ENCODE peak calls at places on chromosomes 5 and 9, in four cellular contexts. U is GM12878, O is HepG2, C is K562. T is an unnamed sample.

GRCh38 chr5:27191786-27192505 is 153.6 kb upstream of the CDH9 start:
- DNase-seq in C (no peak), U (no peak), O (no peak), T (no peak)

GRCh38 chr5:136729901-136730355 is 364.6 kb upstream of the TRPC7 start:
- DNase-seq in C (no peak), O (no peak), U (no peak), T (peak)

GRCh38 chr9:18348086-18348485 is 125.9 kb upstream of the ADAMTSL1 start:
- DNase-seq in C (no peak), O (no peak), U (no peak), T (no peak)

GRCh38 chr5:107771926-107772325 is 101.2 kb upstream of the EFNA5 start:
- DNase-seq in C (no peak), U (no peak), O (no peak), T (no peak)

GRCh38 chr5:13976867-13977479 is 32.5 kb upstream of the DNAH5 start:
- DNase-seq in C (peak), O (peak), U (no peak), T (peak)

GRCh38 chr9:35579130-35579529 is 25.9 kb upstream of the TESK1 start:
- DNase-seq in C (no peak), U (peak), O (no peak), T (no peak)

GRCh38 chr5:149550608-149551226 is 522 bp downstream of the CSNK1A1 start:
- DNase-seq in O (no peak), C (peak), U (no peak), T (peak)

GRCh38 chr5:160640417-160640816 is 211.6 kb downstream of the ATP10B start:
- DNase-seq in C (no peak), U (no peak), O (no peak), T (no peak)

GRCh38 chr9:133163559-133164208 is at the start of gene GBGT1:
- DNase-seq in C (peak), U (no peak), O (no peak), T (peak)

GRCh38 chr9:20507431-20507830 is 114.9 kb downstream of the MLLT3 start:
- DNase-seq in U (no peak), C (no peak), O (no peak), T (no peak)

GRCh38 chr9:121774715-121775613 is 123.5 kb downstream of the DAB2IP start:
- DNase-seq in C (no peak), U (no peak), O (no peak), T (no peak)

GRCh38 chr9:70411930-70412677 is 2.4 kb downstream of the KLF9 start:
- DNase-seq in O (peak), C (peak), U (peak), T (peak)

GRCh38 chr5:53399921-53400697 is 80.3 kb upstream of the FST start:
- DNase-seq in O (no peak), C (no peak), U (no peak), T (no peak)

GRCh38 chr9:19294219-19294618 is 63.7 kb downstream of the DENND4C start:
- DNase-seq in C (no peak), U (no peak), O (no peak), T (no peak)

GRCh38 chr5:87029951-87030350 is 237.7 kb upstream of the RASA1 start:
- DNase-seq in C (no peak), U (no peak), O (no peak), T (no peak)

GRCh38 chr5:158056426-158056825 is 197.5 kb upstream of the CLINT1 start:
- DNase-seq in C (no peak), O (no peak), U (no peak), T (no peak)

GRCh38 chr5:171295299-171295698 is 13.7 kb upstream of the TLX3 start:
- DNase-seq in C (no peak), U (no peak), O (no peak), T (no peak)

GRCh38 chr5:126098330-126099017 is 324.7 kb upstream of the GRAMD2B start:
- DNase-seq in U (no peak), O (no peak), C (no peak), T (peak)

GRCh38 chr5:39757121-39757520 is 332.3 kb upstream of the DAB2 start:
- DNase-seq in C (no peak), O (no peak), U (no peak), T (no peak)

GRCh38 chr9:2787065-2787464 is 56.8 kb downstream of the PUM3 start:
- DNase-seq in O (no peak), C (no peak), U (no peak), T (no peak)

GRCh38 chr9:126347911-126348760 is 21.5 kb downstream of the MVB12B start:
- DNase-seq in C (no peak), O (no peak), U (no peak), T (no peak)

GRCh38 chr5:45437746-45438145 is 258.4 kb downstream of the HCN1 start:
- DNase-seq in U (no peak), O (no peak), C (no peak), T (no peak)

GRCh38 chr5:150631326-150631701 is 9.1 kb upstream of the SYNPO start:
- DNase-seq in U (no peak), C (no peak), O (no peak), T (no peak)

GRCh38 chr5:35674049-35674448 is 56.4 kb downstream of the SPEF2 start:
- DNase-seq in O (no peak), U (no peak), C (no peak), T (no peak)

GRCh38 chr5:168104811-168105481 is 186.5 kb upstream of the WWC1 start:
- DNase-seq in C (peak), O (no peak), U (no peak), T (no peak)

GRCh38 chr5:118705931-118706330 is 282.4 kb downstream of the DTWD2 start:
- DNase-seq in O (no peak), U (no peak), C (no peak), T (no peak)

GRCh38 chr5:346229-346935 is 24.9 kb downstream of the AHRR start:
- DNase-seq in U (no peak), O (no peak), C (no peak), T (peak)

GRCh38 chr5:139461698-139462097 is 845 bp downstream of the ECSCR start:
- DNase-seq in U (no peak), O (no peak), C (peak), T (peak)

GRCh38 chr9:98536542-98537173 is 172.1 kb downstream of the GABBR2 start:
- DNase-seq in O (peak), C (peak), U (peak), T (no peak)

GRCh38 chr5:124746252-124746915 is at the start of gene ZNF608:
- DNase-seq in C (no peak), U (no peak), O (peak), T (no peak)

GRCh38 chr5:124744170-124744911 is 2.1 kb downstream of the ZNF608 start:
- DNase-seq in C (no peak), U (no peak), O (no peak), T (no peak)

GRCh38 chr5:124743534-124744169 is 2.8 kb downstream of the ZNF608 start:
- DNase-seq in O (no peak), C (no peak), U (no peak), T (no peak)

GRCh38 chr5:124746916-124747769 is 704 bp upstream of the ZNF608 start:
- DNase-seq in C (no peak), U (peak), O (peak), T (peak)

GRCh38 chr5:124745367-124746251 is 830 bp downstream of the ZNF608 start:
- DNase-seq in C (no peak), O (no peak), U (no peak), T (no peak)
- H3K27ac ChIP-seq in C (no peak), O (no peak), U (peak), T (peak)

GRCh38 chr5:172905771-172906170 is 53.5 kb upstream of the RPL26L1 start:
- DNase-seq in U (no peak), O (no peak), C (no peak), T (no peak)
- TF ChIP-seq SMC3 in U (no peak), O (no peak), C (no peak), T (no peak)

DNA sequence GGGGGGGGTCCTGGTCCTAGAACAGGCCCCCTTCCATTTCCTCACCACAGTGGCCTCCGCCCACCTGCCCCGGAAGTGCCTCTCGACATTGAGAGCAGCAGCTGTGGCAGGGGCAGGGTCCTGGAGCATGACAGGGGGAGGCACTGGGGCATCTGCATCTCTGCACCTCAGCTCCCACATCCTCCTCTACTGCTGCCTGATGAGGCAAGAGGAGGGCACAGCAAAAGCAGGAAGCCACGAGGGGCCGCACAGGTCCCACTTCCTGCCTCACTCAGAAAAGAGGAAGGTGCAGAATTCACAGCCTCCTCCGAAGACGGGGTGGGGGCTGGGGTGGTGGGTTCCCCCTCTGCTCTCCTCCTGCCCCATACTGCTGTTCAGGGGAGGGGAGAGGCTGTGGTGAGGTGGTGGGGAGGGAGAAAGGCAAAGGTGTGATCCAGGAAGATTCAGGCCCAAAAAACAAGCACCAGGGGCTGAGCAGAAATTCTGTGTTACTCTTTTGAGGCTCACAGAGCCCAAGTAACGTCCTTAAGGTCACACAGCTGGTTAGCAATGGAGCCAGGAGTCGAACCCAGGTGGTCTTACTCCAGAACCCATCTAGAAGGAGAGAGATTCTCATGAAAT is 14.7 kb downstream of the AKNA start:
- DNase-seq in O (no peak), C (no peak), U (peak), T (no peak)
- TF ChIP-seq ZBTB33 in O (no peak), C (no peak), U (no peak), T (no peak)

DNA sequence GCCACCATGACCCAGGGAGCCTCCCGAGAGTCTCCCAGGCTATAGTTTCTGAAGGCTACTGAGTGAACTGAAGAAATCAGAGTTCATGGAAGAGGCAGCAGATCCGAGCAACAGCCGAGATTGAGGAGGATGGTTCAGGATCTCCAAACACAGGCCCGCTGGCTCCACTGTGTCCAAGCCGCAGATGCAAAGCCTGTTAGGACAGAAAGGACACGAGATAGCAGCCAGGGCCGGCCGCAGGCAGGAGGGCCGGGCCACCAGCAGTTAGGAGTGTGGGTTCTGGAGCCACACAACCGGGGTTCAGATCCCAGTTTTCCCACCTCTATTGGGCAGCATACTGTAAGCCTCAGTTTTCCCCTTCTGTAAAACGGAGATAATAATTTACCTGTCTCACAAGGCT is 27.7 kb downstream of the NEK6 start:
- DNase-seq in C (peak), U (no peak), O (no peak), T (no peak)
- H3K27ac ChIP-seq in C (no peak), U (peak), O (peak), T (peak)

GRCh38 chr9:75892168-75892901 is 1.9 kb downstream of the PCSK5 start:
- DNase-seq in U (no peak), C (no peak), O (no peak), T (peak)

GRCh38 chr9:75893096-75893495 is 2.6 kb downstream of the PCSK5 start:
- DNase-seq in O (no peak), U (no peak), C (no peak), T (no peak)

GRCh38 chr9:75896193-75896592 is 5.7 kb downstream of the PCSK5 start:
- DNase-seq in U (no peak), O (no peak), C (no peak), T (no peak)

GRCh38 chr9:75891277-75892167 is 1.0 kb downstream of the PCSK5 start:
- DNase-seq in O (no peak), U (no peak), C (no peak), T (peak)

GRCh38 chr9:75895112-75895511 is 4.6 kb downstream of the PCSK5 start:
- DNase-seq in U (no peak), O (no peak), C (no peak), T (no peak)
- TF ChIP-seq SMC3 in U (no peak), O (no peak), C (no peak), T (no peak)

GRCh38 chr5:79189439-79190234 is 46.3 kb upstream of the JMY start:
- DNase-seq in O (no peak), U (no peak), C (no peak), T (peak)
- TF ChIP-seq ZBTB33 in O (no peak), U (no peak), C (no peak), T (no peak)

DNA sequence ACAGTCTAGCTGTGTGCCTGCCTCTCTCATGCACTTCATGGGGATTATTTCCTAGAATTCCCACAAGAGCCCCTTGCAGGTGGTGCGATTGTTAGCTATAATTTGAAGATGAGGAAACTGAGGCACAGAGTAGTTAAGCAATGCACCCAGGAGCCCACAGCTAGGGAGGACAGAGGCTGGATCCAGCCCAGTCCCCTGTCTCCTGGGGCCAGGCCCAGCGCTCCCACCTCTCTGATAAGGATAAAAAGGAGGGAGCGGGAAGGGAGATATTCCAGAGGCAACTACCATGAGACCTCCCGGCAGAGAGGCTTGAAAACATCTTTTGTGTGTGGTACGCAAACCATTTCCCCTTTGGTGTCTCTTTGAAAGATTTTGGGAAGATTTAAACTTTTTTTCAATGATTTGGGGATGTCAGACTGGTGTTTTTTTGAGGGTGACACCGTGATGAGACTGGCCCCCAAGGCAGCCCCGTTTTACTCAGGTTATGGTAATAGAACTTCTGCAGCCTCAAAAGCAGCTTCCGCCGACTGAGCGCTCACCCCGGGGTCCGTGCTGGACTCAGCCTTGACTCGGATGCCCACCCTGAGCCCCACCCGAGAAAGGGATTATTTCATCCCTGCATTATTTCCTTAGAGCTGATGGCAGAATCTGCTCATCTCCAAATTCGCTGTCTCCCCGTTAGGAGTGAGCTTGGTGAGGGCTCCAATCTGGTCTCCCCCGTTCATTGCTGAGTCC is 144.7 kb upstream of the IER5L start:
- DNase-seq in C (no peak), O (no peak), U (no peak), T (no peak)
- H3K27ac ChIP-seq in C (no peak), O (no peak), U (no peak), T (peak)

T was measured in SK-N-SH.